ENCODE peak calls at places on chromosomes 1 and 21, in four cellular contexts. B is CD8-positive, alpha-beta T cell; Z is psoas muscle; A is breast epithelium. O is an unnamed sample. For H3K4me1, the result is how much of the 10 kb centered on the place peaks cover.

GRCh38 chr1:21725738-21726392 is 56.7 kb upstream of the RAP1GAP start:
- DNase-seq in Z (no peak), A (no peak), B (no peak), O (no peak)

GRCh38 chr21:16514316-16514715 is 784.5 kb downstream of the USP25 start:
- DNase-seq in Z (no peak), A (no peak), B (no peak), O (no peak)

GRCh38 chr1:152218762-152219436 is 5.1 kb downstream of the HRNR start:
- DNase-seq in B (no peak), A (no peak), Z (no peak), O (no peak)

GRCh38 chr1:94191216-94191615 is 46.2 kb downstream of the ARHGAP29 start:
- DNase-seq in A (no peak), B (no peak), Z (no peak), O (no peak)

GRCh38 chr1:223009421-223009820 is 133.6 kb downstream of the TLR5 start:
- DNase-seq in Z (no peak), A (no peak), B (no peak), O (no peak)

GRCh38 chr1:233293556-233294446 is 1.7 kb downstream of the PCNX2 start:
- DNase-seq in B (no peak), A (no peak), Z (no peak), O (no peak)

GRCh38 chr1:230415405-230416119 is 10.6 kb downstream of the PGBD5 start:
- DNase-seq in Z (no peak), A (no peak), B (no peak), O (no peak)

GRCh38 chr1:205775015-205775716 is at the start of gene RAB29:
- DNase-seq in Z (peak), B (peak), A (peak), O (peak)

GRCh38 chr21:45443595-45444181 is 38.7 kb downstream of the COL18A1 start:
- DNase-seq in A (no peak), Z (peak), B (no peak), O (no peak)

GRCh38 chr1:88291902-88292301 is 392.2 kb upstream of the PKN2 start:
- DNase-seq in Z (no peak), B (no peak), A (no peak), O (no peak)

GRCh38 chr1:14552246-14552970 is 46.1 kb upstream of the KAZN start:
- DNase-seq in A (no peak), Z (no peak), B (no peak), O (no peak)

GRCh38 chr21:42105916-42106315 is 34.8 kb downstream of the UMODL1 start:
- DNase-seq in A (no peak), Z (no peak), B (no peak), O (no peak)

GRCh38 chr1:20712210-20712577 is 5.6 kb downstream of the KIF17 start:
- DNase-seq in B (no peak), A (no peak), Z (no peak), O (no peak)

GRCh38 chr1:166915941-166916340 is 39.9 kb upstream of the TADA1 start:
- DNase-seq in Z (no peak), A (no peak), B (no peak), O (no peak)

GRCh38 chr1:25816112-25816718 is 3.5 kb upstream of the MTFR1L start:
- DNase-seq in A (no peak), Z (no peak), B (no peak), O (no peak)

GRCh38 chr1:206941766-206942418 is 4.4 kb downstream of the PIGR start:
- DNase-seq in B (no peak), Z (no peak), A (no peak), O (no peak)

GRCh38 chr1:12502300-12503109 is 115.5 kb downstream of the DHRS3 start:
- DNase-seq in Z (no peak), A (no peak), B (no peak), O (no peak)

GRCh38 chr1:106022312-106022902 is 1034.1 kb upstream of the PRMT6 start:
- DNase-seq in B (no peak), A (no peak), Z (no peak), O (no peak)

GRCh38 chr1:95223110-95223509 is 10.9 kb upstream of the RWDD3 start:
- DNase-seq in B (no peak), Z (no peak), A (no peak), O (no peak)

GRCh38 chr1:41975850-41976569 is 57.3 kb upstream of the HIVEP3 start:
- DNase-seq in B (no peak), A (no peak), Z (no peak), O (no peak)

GRCh38 chr1:168179411-168180147 is 817 bp downstream of the TIPRL start:
- DNase-seq in A (no peak), B (peak), Z (no peak), O (no peak)

GRCh38 chr1:31701137-31701736 is 2.6 kb downstream of the COL16A1 start:
- DNase-seq in A (peak), Z (peak), B (peak), O (peak)

GRCh38 chr1:22217811-22218460 is 75.0 kb upstream of the WNT4 start:
- DNase-seq in Z (no peak), B (no peak), A (no peak), O (no peak)

GRCh38 chr1:200182701-200183100 is 155.2 kb downstream of the NR5A2 start:
- DNase-seq in B (no peak), Z (peak), A (no peak), O (no peak)

GRCh38 chr21:29193907-29194306 is 63.5 kb downstream of the MAP3K7CL start:
- DNase-seq in B (no peak), A (no peak), Z (no peak), O (no peak)

GRCh38 chr1:85952460-85952859 is 204.1 kb downstream of the COL24A1 start:
- DNase-seq in Z (no peak), B (no peak), A (no peak), O (no peak)

GRCh38 chr21:17540530-17540929 is 27.7 kb downstream of the CXADR start:
- DNase-seq in A (no peak), Z (no peak), B (no peak), O (no peak)

GRCh38 chr1:206464456-206464964 is 5.8 kb upstream of the IKBKE start:
- DNase-seq in B (no peak), A (no peak), Z (no peak), O (no peak)

GRCh38 chr1:150161747-150162581 is 12.2 kb downstream of the PLEKHO1 start:
- DNase-seq in Z (no peak), B (no peak), A (no peak), O (no peak)
- TF ChIP-seq CTCF in Z (no peak), B (peak), A (no peak), O (no peak)

GRCh38 chr1:198607714-198608113 is 31.1 kb upstream of the PTPRC start:
- DNase-seq in A (no peak), B (no peak), Z (no peak), O (no peak)

GRCh38 chr1:198610362-198610761 is 28.5 kb upstream of the PTPRC start:
- DNase-seq in B (no peak), Z (no peak), A (no peak), O (no peak)

GRCh38 chr1:198611219-198611618 is 27.6 kb upstream of the PTPRC start:
- DNase-seq in Z (no peak), B (no peak), A (no peak), O (no peak)

GRCh38 chr1:198612471-198613265 is 26.2 kb upstream of the PTPRC start:
- DNase-seq in A (no peak), B (no peak), Z (no peak), O (no peak)
- H3K4me1 ChIP-seq in A (under half), B (half or more), Z (under half), O (under half)

GRCh38 chr1:44103270-44104131 is 15.1 kb upstream of the KLF17 start:
- DNase-seq in A (no peak), Z (no peak), B (no peak), O (no peak)
- TF ChIP-seq CTCF in A (no peak), Z (no peak), B (no peak), O (no peak)

DNA sequence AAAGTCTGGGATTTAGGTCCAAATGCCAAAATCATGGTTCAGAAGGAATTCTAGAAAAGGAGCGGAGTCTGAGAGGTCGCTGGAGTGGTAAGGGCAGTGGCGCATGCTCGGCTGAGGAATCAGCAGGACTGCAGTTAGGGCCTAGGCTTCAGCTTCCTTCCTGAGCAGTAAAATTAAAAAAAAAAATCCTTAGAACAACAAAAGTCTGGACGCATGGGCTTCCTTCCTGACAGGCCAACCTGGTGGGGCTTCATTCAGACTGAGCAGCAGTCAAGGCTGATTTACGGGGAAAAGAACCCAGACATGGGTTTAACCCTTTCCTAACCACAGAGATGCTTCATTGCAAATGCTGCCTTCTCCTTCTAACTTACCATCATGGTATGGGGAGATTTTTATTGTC is 17.1 kb downstream of the RNF220 start:
- DNase-seq in B (no peak), Z (no peak), A (no peak), O (no peak)
- H3K4me1 ChIP-seq in B (under half), Z (under half), A (under half), O (under half)

GRCh38 chr1:60978421-60979357 is 103.7 kb upstream of the NFIA start:
- DNase-seq in Z (peak), B (no peak), A (no peak), O (peak)
- TF ChIP-seq CTCF in Z (peak), B (peak), A (no peak), O (peak)

GRCh38 chr1:198693321-198693720 is 54.5 kb downstream of the PTPRC start:
- DNase-seq in Z (no peak), B (no peak), A (no peak), O (no peak)
- H3K4me1 ChIP-seq in Z (under half), B (half or more), A (under half), O (under half)

GRCh38 chr1:213982814-213983588 is 4.8 kb upstream of the PROX1 start:
- DNase-seq in Z (no peak), A (no peak), B (no peak), O (peak)
- TF ChIP-seq CTCF in Z (peak), A (no peak), B (no peak), O (peak)